ENCODE peak calls at places on chromosomes 2 and 18, in ten cellular contexts. One of them, this sample, is unnamed.

GRCh38 chr2:64841462-64841861 is 147.7 kb upstream of the SLC1A4 start:
- DNase-seq in fibroblast of mammary gland: no peak
- DNase-seq in pancreas: no peak
- DNase-seq in left cardiac atrium: no peak
- DNase-seq in NCI-H2029 treated with DMSO at 0.1 percent for 48 hours: no peak
- DNase-seq in activated effector memory CD4-positive, alpha-beta T cell treated with Interleukin-2 at 50 U/mL for 16 hours: no peak
- DNase-seq in pons: no peak
- DNase-seq in activated gamma-delta T cell treated with Interleukin-2 at 50 U/mL for 16 hours: no peak
- DNase-seq in psoas muscle: no peak
- DNase-seq in effector memory CD4-positive, alpha-beta T cell: no peak
- DNase-seq in this sample: no peak

GRCh38 chr2:21422050-21422449 is 298.3 kb downstream of the TDRD15 start:
- DNase-seq in left cardiac atrium: no peak
- DNase-seq in pancreas: no peak
- DNase-seq in effector memory CD4-positive, alpha-beta T cell: no peak
- DNase-seq in psoas muscle: no peak
- DNase-seq in NCI-H2029 treated with DMSO at 0.1 percent for 48 hours: no peak
- DNase-seq in pons: peak
- DNase-seq in fibroblast of mammary gland: no peak
- DNase-seq in activated effector memory CD4-positive, alpha-beta T cell treated with Interleukin-2 at 50 U/mL for 16 hours: no peak
- DNase-seq in activated gamma-delta T cell treated with Interleukin-2 at 50 U/mL for 16 hours: no peak
- DNase-seq in this sample: no peak

GRCh38 chr2:42494434-42495233 is 852 bp upstream of the KCNG3 start:
- DNase-seq in effector memory CD4-positive, alpha-beta T cell: peak
- DNase-seq in NCI-H2029 treated with DMSO at 0.1 percent for 48 hours: peak
- DNase-seq in fibroblast of mammary gland: peak
- DNase-seq in activated gamma-delta T cell treated with Interleukin-2 at 50 U/mL for 16 hours: peak
- DNase-seq in left cardiac atrium: peak
- DNase-seq in pons: peak
- DNase-seq in pancreas: peak
- DNase-seq in activated effector memory CD4-positive, alpha-beta T cell treated with Interleukin-2 at 50 U/mL for 16 hours: peak
- DNase-seq in psoas muscle: peak
- DNase-seq in this sample: peak

GRCh38 chr2:178386951-178387602 is 63.9 kb downstream of the PRKRA start:
- DNase-seq in NCI-H2029 treated with DMSO at 0.1 percent for 48 hours: no peak
- DNase-seq in activated effector memory CD4-positive, alpha-beta T cell treated with Interleukin-2 at 50 U/mL for 16 hours: no peak
- DNase-seq in pons: no peak
- DNase-seq in fibroblast of mammary gland: peak
- DNase-seq in left cardiac atrium: no peak
- DNase-seq in activated gamma-delta T cell treated with Interleukin-2 at 50 U/mL for 16 hours: no peak
- DNase-seq in effector memory CD4-positive, alpha-beta T cell: no peak
- DNase-seq in psoas muscle: no peak
- DNase-seq in pancreas: no peak
- DNase-seq in this sample: peak

GRCh38 chr2:20077411-20077940 is 26.0 kb upstream of the LAPTM4A start:
- DNase-seq in fibroblast of mammary gland: no peak
- DNase-seq in NCI-H2029 treated with DMSO at 0.1 percent for 48 hours: no peak
- DNase-seq in effector memory CD4-positive, alpha-beta T cell: no peak
- DNase-seq in left cardiac atrium: no peak
- DNase-seq in pancreas: no peak
- DNase-seq in psoas muscle: no peak
- DNase-seq in activated gamma-delta T cell treated with Interleukin-2 at 50 U/mL for 16 hours: no peak
- DNase-seq in activated effector memory CD4-positive, alpha-beta T cell treated with Interleukin-2 at 50 U/mL for 16 hours: no peak
- DNase-seq in pons: no peak
- DNase-seq in this sample: no peak

GRCh38 chr18:12750076-12750707 is 47.4 kb downstream of the PSMG2 start:
- DNase-seq in psoas muscle: no peak
- DNase-seq in effector memory CD4-positive, alpha-beta T cell: no peak
- DNase-seq in pancreas: no peak
- DNase-seq in activated effector memory CD4-positive, alpha-beta T cell treated with Interleukin-2 at 50 U/mL for 16 hours: no peak
- DNase-seq in left cardiac atrium: no peak
- DNase-seq in NCI-H2029 treated with DMSO at 0.1 percent for 48 hours: no peak
- DNase-seq in fibroblast of mammary gland: peak
- DNase-seq in pons: no peak
- DNase-seq in activated gamma-delta T cell treated with Interleukin-2 at 50 U/mL for 16 hours: no peak
- DNase-seq in this sample: no peak

GRCh38 chr2:61262699-61263098 is 100.7 kb downstream of the C2orf74 start:
- DNase-seq in left cardiac atrium: no peak
- DNase-seq in activated gamma-delta T cell treated with Interleukin-2 at 50 U/mL for 16 hours: no peak
- DNase-seq in psoas muscle: no peak
- DNase-seq in fibroblast of mammary gland: no peak
- DNase-seq in NCI-H2029 treated with DMSO at 0.1 percent for 48 hours: no peak
- DNase-seq in activated effector memory CD4-positive, alpha-beta T cell treated with Interleukin-2 at 50 U/mL for 16 hours: no peak
- DNase-seq in effector memory CD4-positive, alpha-beta T cell: no peak
- DNase-seq in pancreas: no peak
- DNase-seq in pons: no peak
- DNase-seq in this sample: no peak

GRCh38 chr2:9221223-9221622 is 14.6 kb downstream of the ASAP2 start:
- DNase-seq in pons: no peak
- DNase-seq in NCI-H2029 treated with DMSO at 0.1 percent for 48 hours: no peak
- DNase-seq in effector memory CD4-positive, alpha-beta T cell: no peak
- DNase-seq in activated gamma-delta T cell treated with Interleukin-2 at 50 U/mL for 16 hours: no peak
- DNase-seq in fibroblast of mammary gland: no peak
- DNase-seq in activated effector memory CD4-positive, alpha-beta T cell treated with Interleukin-2 at 50 U/mL for 16 hours: no peak
- DNase-seq in left cardiac atrium: peak
- DNase-seq in psoas muscle: no peak
- DNase-seq in pancreas: no peak
- DNase-seq in this sample: no peak

GRCh38 chr2:209629622-209630021 is 142.0 kb upstream of the UNC80 start:
- DNase-seq in pons: no peak
- DNase-seq in left cardiac atrium: no peak
- DNase-seq in fibroblast of mammary gland: peak
- DNase-seq in pancreas: no peak
- DNase-seq in activated gamma-delta T cell treated with Interleukin-2 at 50 U/mL for 16 hours: no peak
- DNase-seq in activated effector memory CD4-positive, alpha-beta T cell treated with Interleukin-2 at 50 U/mL for 16 hours: no peak
- DNase-seq in NCI-H2029 treated with DMSO at 0.1 percent for 48 hours: peak
- DNase-seq in psoas muscle: no peak
- DNase-seq in effector memory CD4-positive, alpha-beta T cell: no peak
- DNase-seq in this sample: no peak

GRCh38 chr2:167758292-167758691 is 489.1 kb downstream of the STK39 start:
- DNase-seq in pons: no peak
- DNase-seq in left cardiac atrium: no peak
- DNase-seq in activated effector memory CD4-positive, alpha-beta T cell treated with Interleukin-2 at 50 U/mL for 16 hours: no peak
- DNase-seq in pancreas: no peak
- DNase-seq in psoas muscle: no peak
- DNase-seq in effector memory CD4-positive, alpha-beta T cell: no peak
- DNase-seq in activated gamma-delta T cell treated with Interleukin-2 at 50 U/mL for 16 hours: no peak
- DNase-seq in fibroblast of mammary gland: no peak
- DNase-seq in NCI-H2029 treated with DMSO at 0.1 percent for 48 hours: no peak
- DNase-seq in this sample: no peak

GRCh38 chr2:228652366-228652765 is 470.9 kb upstream of the SPHKAP start:
- DNase-seq in pancreas: no peak
- DNase-seq in psoas muscle: no peak
- DNase-seq in left cardiac atrium: no peak
- DNase-seq in fibroblast of mammary gland: peak
- DNase-seq in NCI-H2029 treated with DMSO at 0.1 percent for 48 hours: no peak
- DNase-seq in pons: no peak
- DNase-seq in activated effector memory CD4-positive, alpha-beta T cell treated with Interleukin-2 at 50 U/mL for 16 hours: no peak
- DNase-seq in activated gamma-delta T cell treated with Interleukin-2 at 50 U/mL for 16 hours: no peak
- DNase-seq in effector memory CD4-positive, alpha-beta T cell: no peak
- DNase-seq in this sample: no peak

GRCh38 chr2:109549016-109549595 is 64.7 kb downstream of the SEPTIN10 start:
- DNase-seq in activated effector memory CD4-positive, alpha-beta T cell treated with Interleukin-2 at 50 U/mL for 16 hours: no peak
- DNase-seq in effector memory CD4-positive, alpha-beta T cell: no peak
- DNase-seq in psoas muscle: no peak
- DNase-seq in left cardiac atrium: no peak
- DNase-seq in NCI-H2029 treated with DMSO at 0.1 percent for 48 hours: no peak
- DNase-seq in pons: no peak
- DNase-seq in activated gamma-delta T cell treated with Interleukin-2 at 50 U/mL for 16 hours: no peak
- DNase-seq in pancreas: no peak
- DNase-seq in fibroblast of mammary gland: no peak
- DNase-seq in this sample: no peak

GRCh38 chr2:187748958-187749357 is 194.7 kb upstream of the TFPI start:
- DNase-seq in left cardiac atrium: no peak
- DNase-seq in NCI-H2029 treated with DMSO at 0.1 percent for 48 hours: no peak
- DNase-seq in fibroblast of mammary gland: no peak
- DNase-seq in activated gamma-delta T cell treated with Interleukin-2 at 50 U/mL for 16 hours: no peak
- DNase-seq in effector memory CD4-positive, alpha-beta T cell: no peak
- DNase-seq in pons: no peak
- DNase-seq in pancreas: no peak
- DNase-seq in psoas muscle: no peak
- DNase-seq in activated effector memory CD4-positive, alpha-beta T cell treated with Interleukin-2 at 50 U/mL for 16 hours: no peak
- DNase-seq in this sample: no peak

GRCh38 chr2:107062173-107062572 is 176.2 kb upstream of the ST6GAL2 start:
- DNase-seq in psoas muscle: no peak
- DNase-seq in activated effector memory CD4-positive, alpha-beta T cell treated with Interleukin-2 at 50 U/mL for 16 hours: no peak
- DNase-seq in left cardiac atrium: no peak
- DNase-seq in NCI-H2029 treated with DMSO at 0.1 percent for 48 hours: no peak
- DNase-seq in fibroblast of mammary gland: no peak
- DNase-seq in effector memory CD4-positive, alpha-beta T cell: no peak
- DNase-seq in pancreas: no peak
- DNase-seq in activated gamma-delta T cell treated with Interleukin-2 at 50 U/mL for 16 hours: no peak
- DNase-seq in pons: no peak
- DNase-seq in this sample: no peak

GRCh38 chr2:190533968-190534309 is 583 bp downstream of the NEMP2 start:
- DNase-seq in activated effector memory CD4-positive, alpha-beta T cell treated with Interleukin-2 at 50 U/mL for 16 hours: peak
- DNase-seq in left cardiac atrium: no peak
- DNase-seq in psoas muscle: no peak
- DNase-seq in activated gamma-delta T cell treated with Interleukin-2 at 50 U/mL for 16 hours: peak
- DNase-seq in fibroblast of mammary gland: no peak
- DNase-seq in pancreas: peak
- DNase-seq in pons: peak
- DNase-seq in NCI-H2029 treated with DMSO at 0.1 percent for 48 hours: peak
- DNase-seq in effector memory CD4-positive, alpha-beta T cell: peak
- DNase-seq in this sample: no peak

GRCh38 chr2:3664925-3665324 is 6.9 kb downstream of the ALLC start:
- DNase-seq in left cardiac atrium: no peak
- DNase-seq in NCI-H2029 treated with DMSO at 0.1 percent for 48 hours: no peak
- DNase-seq in psoas muscle: no peak
- DNase-seq in effector memory CD4-positive, alpha-beta T cell: no peak
- DNase-seq in activated gamma-delta T cell treated with Interleukin-2 at 50 U/mL for 16 hours: no peak
- DNase-seq in activated effector memory CD4-positive, alpha-beta T cell treated with Interleukin-2 at 50 U/mL for 16 hours: no peak
- DNase-seq in pons: no peak
- DNase-seq in fibroblast of mammary gland: no peak
- DNase-seq in pancreas: no peak
- DNase-seq in this sample: no peak

GRCh38 chr2:233444501-233444900 is 90.2 kb downstream of the DGKD start:
- DNase-seq in psoas muscle: peak
- DNase-seq in NCI-H2029 treated with DMSO at 0.1 percent for 48 hours: no peak
- DNase-seq in left cardiac atrium: peak
- DNase-seq in effector memory CD4-positive, alpha-beta T cell: no peak
- DNase-seq in activated gamma-delta T cell treated with Interleukin-2 at 50 U/mL for 16 hours: no peak
- DNase-seq in pancreas: no peak
- DNase-seq in fibroblast of mammary gland: no peak
- DNase-seq in activated effector memory CD4-positive, alpha-beta T cell treated with Interleukin-2 at 50 U/mL for 16 hours: no peak
- DNase-seq in pons: no peak
- DNase-seq in this sample: no peak

GRCh38 chr18:72235422-72235821 is 308.7 kb downstream of the CBLN2 start:
- DNase-seq in left cardiac atrium: no peak
- DNase-seq in pons: no peak
- DNase-seq in activated effector memory CD4-positive, alpha-beta T cell treated with Interleukin-2 at 50 U/mL for 16 hours: no peak
- DNase-seq in activated gamma-delta T cell treated with Interleukin-2 at 50 U/mL for 16 hours: no peak
- DNase-seq in fibroblast of mammary gland: no peak
- DNase-seq in psoas muscle: no peak
- DNase-seq in pancreas: no peak
- DNase-seq in NCI-H2029 treated with DMSO at 0.1 percent for 48 hours: no peak
- DNase-seq in effector memory CD4-positive, alpha-beta T cell: no peak
- DNase-seq in this sample: no peak

GRCh38 chr18:6509417-6510198 is 94.9 kb upstream of the L3MBTL4 start:
- DNase-seq in left cardiac atrium: no peak
- DNase-seq in NCI-H2029 treated with DMSO at 0.1 percent for 48 hours: no peak
- DNase-seq in pons: no peak
- DNase-seq in effector memory CD4-positive, alpha-beta T cell: no peak
- DNase-seq in fibroblast of mammary gland: no peak
- DNase-seq in activated gamma-delta T cell treated with Interleukin-2 at 50 U/mL for 16 hours: no peak
- DNase-seq in pancreas: no peak
- DNase-seq in psoas muscle: no peak
- DNase-seq in activated effector memory CD4-positive, alpha-beta T cell treated with Interleukin-2 at 50 U/mL for 16 hours: no peak
- DNase-seq in this sample: no peak

GRCh38 chr2:120920438-120920814 is 184.8 kb downstream of the GLI2 start:
- DNase-seq in pons: no peak
- DNase-seq in effector memory CD4-positive, alpha-beta T cell: no peak
- DNase-seq in activated effector memory CD4-positive, alpha-beta T cell treated with Interleukin-2 at 50 U/mL for 16 hours: no peak
- DNase-seq in fibroblast of mammary gland: no peak
- DNase-seq in psoas muscle: no peak
- DNase-seq in pancreas: no peak
- DNase-seq in activated gamma-delta T cell treated with Interleukin-2 at 50 U/mL for 16 hours: no peak
- DNase-seq in left cardiac atrium: no peak
- DNase-seq in NCI-H2029 treated with DMSO at 0.1 percent for 48 hours: no peak
- DNase-seq in this sample: no peak

GRCh38 chr18:36798738-36799473 is 29.9 kb downstream of the TPGS2 start:
- DNase-seq in pons: no peak
- DNase-seq in activated effector memory CD4-positive, alpha-beta T cell treated with Interleukin-2 at 50 U/mL for 16 hours: no peak
- DNase-seq in left cardiac atrium: no peak
- DNase-seq in effector memory CD4-positive, alpha-beta T cell: no peak
- DNase-seq in NCI-H2029 treated with DMSO at 0.1 percent for 48 hours: no peak
- DNase-seq in activated gamma-delta T cell treated with Interleukin-2 at 50 U/mL for 16 hours: no peak
- DNase-seq in psoas muscle: no peak
- DNase-seq in fibroblast of mammary gland: peak
- DNase-seq in pancreas: no peak
- DNase-seq in this sample: no peak

GRCh38 chr2:238684362-238685326 is 163.2 kb upstream of the TWIST2 start:
- DNase-seq in activated effector memory CD4-positive, alpha-beta T cell treated with Interleukin-2 at 50 U/mL for 16 hours: no peak
- DNase-seq in pancreas: no peak
- DNase-seq in activated gamma-delta T cell treated with Interleukin-2 at 50 U/mL for 16 hours: no peak
- DNase-seq in NCI-H2029 treated with DMSO at 0.1 percent for 48 hours: no peak
- DNase-seq in pons: no peak
- DNase-seq in effector memory CD4-positive, alpha-beta T cell: no peak
- DNase-seq in psoas muscle: peak
- DNase-seq in left cardiac atrium: peak
- DNase-seq in fibroblast of mammary gland: peak
- DNase-seq in this sample: no peak